ENCODE peak calls at places on chromosome 20, in six cellular contexts. Q is cardiac fibroblast, R is endothelial cell, V is adrenal gland, A is mammary epithelial cell, W is tibial nerve. H is an unnamed sample.

GRCh38 chr20:24045621-24046020 is 57.0 kb upstream of the GGTLC1 start:
- DNase-seq in Q (no peak), R (no peak), V (no peak), A (no peak), W (no peak), H (no peak)

GRCh38 chr20:25315418-25316210 is 67.7 kb downstream of the PYGB start:
- DNase-seq in Q (peak; percentile 47), R (no peak), V (peak; percentile 64), A (peak; percentile 54), W (peak; percentile 11), H (no peak)

GRCh38 chr20:61328906-61329558 is 77.0 kb downstream of the CDH4 start:
- DNase-seq in Q (no peak), R (no peak), V (no peak), A (no peak), W (no peak), H (no peak)

GRCh38 chr20:32252189-32252588 is 25.3 kb upstream of the KIF3B start:
- DNase-seq in Q (no peak), R (no peak), V (no peak), A (no peak), W (no peak), H (no peak)

GRCh38 chr20:58790440-58790839 is 60.3 kb downstream of the GNAS-AS1 start:
- DNase-seq in Q (no peak), R (no peak), V (no peak), A (no peak), W (no peak), H (no peak)

GRCh38 chr20:64138276-64138815 is 25.9 kb upstream of the MYT1 start:
- DNase-seq in Q (no peak), R (no peak), V (no peak), A (no peak), W (no peak), H (no peak)

GRCh38 chr20:39259010-39259803 is 297.1 kb downstream of the DHX35 start:
- DNase-seq in Q (no peak), R (no peak), V (no peak), A (no peak), W (no peak), H (no peak)

GRCh38 chr20:14553774-14554524 is 216.5 kb upstream of the FLRT3 start:
- DNase-seq in Q (peak; percentile 13), R (no peak), V (no peak), A (peak; percentile 29), W (no peak), H (no peak)

GRCh38 chr20:25050082-25050481 is 7.9 kb downstream of the ACSS1 start:
- DNase-seq in Q (no peak), R (no peak), V (no peak), A (no peak), W (peak; percentile 3), H (no peak)

GRCh38 chr20:30815577-30816181 is 441.8 kb upstream of the DEFB115 start:
- DNase-seq in Q (no peak), R (no peak), V (no peak), A (no peak), W (no peak), H (no peak)

GRCh38 chr20:20073851-20074252 is 21.5 kb downstream of the CFAP61 start:
- DNase-seq in Q (no peak), R (no peak), V (no peak), A (no peak), W (no peak), H (no peak)

GRCh38 chr20:34315236-34315635 is 12.1 kb upstream of the AHCY start:
- DNase-seq in Q (no peak), R (no peak), V (no peak), A (peak; percentile 19), W (no peak), H (no peak)

GRCh38 chr20:34318609-34319443 is 15.7 kb upstream of the AHCY start:
- DNase-seq in Q (no peak), R (no peak), V (no peak), A (no peak), W (no peak), H (no peak)

GRCh38 chr20:34312544-34313217 is 9.5 kb upstream of the AHCY start:
- DNase-seq in Q (peak; percentile 89), R (peak; percentile 92), V (peak; percentile 88), A (peak; percentile 77), W (peak; percentile 67), H (peak; percentile 97)

GRCh38 chr20:34312024-34312460 is 8.9 kb upstream of the AHCY start:
- DNase-seq in Q (no peak), R (no peak), V (no peak), A (no peak), W (no peak), H (no peak)

GRCh38 chr20:34316191-34316814 is 13.1 kb upstream of the AHCY start:
- DNase-seq in Q (peak; percentile 69), R (no peak), V (no peak), A (peak; percentile 85), W (no peak), H (peak; percentile 41)
- TF ChIP-seq CTCF in Q (no peak), R (no peak), V (no peak), A (no peak), W (no peak), H (no peak)

GRCh38 chr20:22453244-22454080 is 130.9 kb downstream of the FOXA2 start:
- DNase-seq in Q (peak; percentile 22), R (no peak), V (no peak), A (peak; percentile 43), W (no peak), H (no peak)
- TF ChIP-seq CTCF in Q (peak; percentile 68), R (peak; percentile 88), V (peak; percentile 36), A (peak; percentile 78), W (peak; percentile 44), H (peak; percentile 26)

GRCh38 chr20:10478930-10479329 is 43.8 kb downstream of the SLX4IP start:
- DNase-seq in Q (no peak), R (no peak), V (no peak), A (no peak), W (no peak), H (no peak)
- TF ChIP-seq CTCF in Q (no peak), R (no peak), V (no peak), A (no peak), W (no peak), H (no peak)

GRCh38 chr20:45987108-45987780 is 15.2 kb upstream of the ZNF335 start:
- DNase-seq in Q (peak; percentile 67), R (peak; percentile 92), V (peak; percentile 76), A (peak; percentile 37), W (peak; percentile 39), H (peak; percentile 96)

GRCh38 chr20:45981261-45981660 is 9.3 kb upstream of the ZNF335 start:
- DNase-seq in Q (no peak), R (no peak), V (no peak), A (no peak), W (no peak), H (no peak)

GRCh38 chr20:45983279-45983743 is 11.3 kb upstream of the ZNF335 start:
- DNase-seq in Q (no peak), R (no peak), V (no peak), A (no peak), W (no peak), H (no peak)

GRCh38 chr20:45985573-45985972 is 13.6 kb upstream of the ZNF335 start:
- DNase-seq in Q (peak; percentile 17), R (no peak), V (no peak), A (no peak), W (no peak), H (no peak)
- TF ChIP-seq CTCF in Q (no peak), R (no peak), V (no peak), A (peak; percentile 41), W (no peak), H (no peak)

GRCh38 chr20:21528870-21529269 is 15.0 kb upstream of the NKX2-2 start:
- DNase-seq in Q (no peak), R (no peak), V (no peak), A (no peak), W (no peak), H (no peak)
- TF ChIP-seq CTCF in Q (no peak), R (no peak), V (no peak), A (no peak), W (no peak), H (no peak)

GRCh38 chr20:34190679-34191090 is 50.5 kb upstream of the ASIP start:
- DNase-seq in Q (peak; percentile 90), R (peak; percentile 78), V (peak; percentile 73), A (peak; percentile 68), W (peak; percentile 52), H (peak; percentile 85)
- TF ChIP-seq CTCF in Q (peak; percentile 86), R (peak; percentile 25), V (peak; percentile 70), A (peak; percentile 84), W (peak; percentile 38), H (peak; percentile 81)

GRCh38 chr20:35741892-35742740 is at the start of gene RBM39:
- DNase-seq in Q (peak; percentile 100), R (peak; percentile 99), V (peak; percentile 100), A (peak; percentile 100), W (peak; percentile 100), H (peak; percentile 100)

GRCh38 chr20:35738410-35739179 is 3.5 kb downstream of the RBM39 start:
- DNase-seq in Q (no peak), R (no peak), V (no peak), A (no peak), W (no peak), H (no peak)

GRCh38 chr20:35742741-35743523 is 872 bp upstream of the RBM39 start:
- DNase-seq in Q (peak; percentile 41), R (no peak), V (peak; percentile 20), A (no peak), W (no peak), H (no peak)

GRCh38 chr20:35737865-35738333 is 4.2 kb downstream of the RBM39 start:
- DNase-seq in Q (no peak), R (no peak), V (no peak), A (no peak), W (no peak), H (no peak)

GRCh38 chr20:35739294-35740163 is 2.5 kb downstream of the RBM39 start:
- DNase-seq in Q (peak; percentile 69), R (no peak), V (peak; percentile 23), A (peak; percentile 56), W (no peak), H (peak; percentile 60)
- TF ChIP-seq CTCF in Q (peak; percentile 37), R (no peak), V (peak; percentile 32), A (peak; percentile 46), W (no peak), H (no peak)

DNA sequence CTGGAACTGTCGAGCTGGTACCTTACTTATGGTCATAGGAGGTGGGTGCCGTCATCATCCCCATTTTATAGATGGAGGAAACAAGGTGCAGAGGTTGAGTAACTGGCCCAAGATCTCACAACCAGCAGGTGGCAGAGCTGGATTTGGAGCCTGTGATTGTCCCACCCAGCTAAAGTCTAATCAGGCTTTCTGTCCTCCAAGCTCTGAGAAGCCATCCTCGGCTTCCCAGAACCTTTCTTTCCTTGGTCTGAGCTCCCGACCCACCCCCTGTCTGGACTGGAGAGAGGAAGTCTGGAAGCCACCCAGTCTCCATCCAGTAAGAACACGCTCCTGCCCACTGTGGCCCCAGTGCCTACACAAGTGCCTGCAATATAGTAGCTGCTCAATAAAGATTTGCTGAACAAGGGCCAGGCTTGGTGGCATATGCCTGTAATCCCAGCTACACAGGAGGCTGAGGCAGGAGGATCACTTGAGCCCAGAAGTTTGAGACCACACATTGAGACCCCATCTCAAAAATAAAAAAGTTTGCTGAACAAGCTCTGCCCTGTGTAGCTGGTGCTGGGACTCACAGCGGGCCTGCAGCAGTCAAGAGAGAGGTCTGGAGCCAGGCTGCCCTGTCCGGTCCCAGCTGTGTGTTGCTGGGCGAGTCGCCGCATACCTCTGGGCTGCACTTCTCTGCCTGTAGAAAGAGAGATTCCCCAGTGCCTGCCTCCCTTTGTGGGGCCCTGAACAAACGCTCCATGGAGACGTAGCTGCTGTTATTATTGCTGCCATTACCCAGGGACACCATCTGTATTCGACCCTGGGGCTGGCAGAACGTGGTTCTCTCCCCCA is 32.5 kb upstream of the DLGAP4 start:
- DNase-seq in Q (peak; percentile 47), R (no peak), V (no peak), A (no peak), W (no peak), H (peak; percentile 46)
- TF ChIP-seq CTCF in Q (peak; percentile 56), R (no peak), V (peak; percentile 32), A (peak; percentile 47), W (no peak), H (peak; percentile 58)

H was measured in Calu3.